ENCODE peak calls at places on chromosome 1, in seven cellular contexts. One of them, this sample, is unnamed.

GRCh38 chr1:24696756-24697330 is 48.4 kb upstream of the CLIC4 start:
- DNase-seq in nucleus accumbens: no peak
- DNase-seq in activated CD4-positive, alpha-beta T cell treated with anti-CD3 and anti-CD28 coated beads, Interleukin-2, amount 50 U/mL, for 24 hours: no peak
- DNase-seq in hepatocyte: no peak
- DNase-seq in NCI-H1092: no peak
- DNase-seq in stimulated activated CD4-positive, alpha-beta T cell treated with anti-CD3 and anti-CD28 coated beads, Interleukin-15, amount 100 ng/mL, for 1 hour: no peak
- DNase-seq in naive thymus-derived CD4-positive, alpha-beta T cell: no peak
- DNase-seq in this sample: no peak

GRCh38 chr1:2271134-2271785 is 43.1 kb downstream of the SKI start:
- DNase-seq in nucleus accumbens: no peak
- DNase-seq in activated CD4-positive, alpha-beta T cell treated with anti-CD3 and anti-CD28 coated beads, Interleukin-2, amount 50 U/mL, for 24 hours: no peak
- DNase-seq in hepatocyte: no peak
- DNase-seq in NCI-H1092: no peak
- DNase-seq in stimulated activated CD4-positive, alpha-beta T cell treated with anti-CD3 and anti-CD28 coated beads, Interleukin-15, amount 100 ng/mL, for 1 hour: no peak
- DNase-seq in naive thymus-derived CD4-positive, alpha-beta T cell: no peak
- DNase-seq in this sample: no peak

GRCh38 chr1:165073402-165074007 is 283.0 kb downstream of the LMX1A start:
- DNase-seq in nucleus accumbens: no peak
- DNase-seq in activated CD4-positive, alpha-beta T cell treated with anti-CD3 and anti-CD28 coated beads, Interleukin-2, amount 50 U/mL, for 24 hours: no peak
- DNase-seq in hepatocyte: peak; percentile 71
- DNase-seq in NCI-H1092: peak; percentile 22
- DNase-seq in stimulated activated CD4-positive, alpha-beta T cell treated with anti-CD3 and anti-CD28 coated beads, Interleukin-15, amount 100 ng/mL, for 1 hour: no peak
- DNase-seq in naive thymus-derived CD4-positive, alpha-beta T cell: no peak
- DNase-seq in this sample: no peak

GRCh38 chr1:152411846-152412245 is 2.2 kb downstream of the CRNN start:
- DNase-seq in nucleus accumbens: no peak
- DNase-seq in activated CD4-positive, alpha-beta T cell treated with anti-CD3 and anti-CD28 coated beads, Interleukin-2, amount 50 U/mL, for 24 hours: no peak
- DNase-seq in hepatocyte: no peak
- DNase-seq in NCI-H1092: no peak
- DNase-seq in stimulated activated CD4-positive, alpha-beta T cell treated with anti-CD3 and anti-CD28 coated beads, Interleukin-15, amount 100 ng/mL, for 1 hour: no peak
- DNase-seq in naive thymus-derived CD4-positive, alpha-beta T cell: no peak
- DNase-seq in this sample: no peak

GRCh38 chr1:42484382-42484781 is 21.3 kb downstream of the CCDC30 start:
- DNase-seq in nucleus accumbens: no peak
- DNase-seq in activated CD4-positive, alpha-beta T cell treated with anti-CD3 and anti-CD28 coated beads, Interleukin-2, amount 50 U/mL, for 24 hours: no peak
- DNase-seq in hepatocyte: peak; percentile 52
- DNase-seq in NCI-H1092: no peak
- DNase-seq in stimulated activated CD4-positive, alpha-beta T cell treated with anti-CD3 and anti-CD28 coated beads, Interleukin-15, amount 100 ng/mL, for 1 hour: no peak
- DNase-seq in naive thymus-derived CD4-positive, alpha-beta T cell: no peak
- DNase-seq in this sample: no peak

GRCh38 chr1:180210008-180210555 is 20.0 kb upstream of the LHX4 start:
- DNase-seq in nucleus accumbens: no peak
- DNase-seq in activated CD4-positive, alpha-beta T cell treated with anti-CD3 and anti-CD28 coated beads, Interleukin-2, amount 50 U/mL, for 24 hours: no peak
- DNase-seq in hepatocyte: no peak
- DNase-seq in NCI-H1092: no peak
- DNase-seq in stimulated activated CD4-positive, alpha-beta T cell treated with anti-CD3 and anti-CD28 coated beads, Interleukin-15, amount 100 ng/mL, for 1 hour: no peak
- DNase-seq in naive thymus-derived CD4-positive, alpha-beta T cell: no peak
- DNase-seq in this sample: no peak

GRCh38 chr1:151398691-151399065 is 695 bp upstream of the PSMB4 start:
- DNase-seq in nucleus accumbens: no peak
- DNase-seq in activated CD4-positive, alpha-beta T cell treated with anti-CD3 and anti-CD28 coated beads, Interleukin-2, amount 50 U/mL, for 24 hours: no peak
- DNase-seq in hepatocyte: no peak
- DNase-seq in NCI-H1092: no peak
- DNase-seq in stimulated activated CD4-positive, alpha-beta T cell treated with anti-CD3 and anti-CD28 coated beads, Interleukin-15, amount 100 ng/mL, for 1 hour: no peak
- DNase-seq in naive thymus-derived CD4-positive, alpha-beta T cell: no peak
- DNase-seq in this sample: no peak

GRCh38 chr1:62424412-62424811 is 12.4 kb upstream of the USP1 start:
- DNase-seq in nucleus accumbens: no peak
- DNase-seq in activated CD4-positive, alpha-beta T cell treated with anti-CD3 and anti-CD28 coated beads, Interleukin-2, amount 50 U/mL, for 24 hours: no peak
- DNase-seq in hepatocyte: no peak
- DNase-seq in NCI-H1092: no peak
- DNase-seq in stimulated activated CD4-positive, alpha-beta T cell treated with anti-CD3 and anti-CD28 coated beads, Interleukin-15, amount 100 ng/mL, for 1 hour: no peak
- DNase-seq in naive thymus-derived CD4-positive, alpha-beta T cell: no peak
- DNase-seq in this sample: no peak

This sample was measured in stomach.